ENCODE peak calls at places on chromosomes 11 and 22, in four cellular contexts. M is WTC11, S is HepG2, J is K562. Y is an unnamed sample.

GRCh38 chr22:22767876-22768602 is 119.6 kb upstream of the IGLL5 start:
- DNase-seq in M (peak), S (no peak), J (peak), Y (peak)

GRCh38 chr22:36731916-36732315 is 28.4 kb upstream of the CACNG2 start:
- DNase-seq in M (no peak), S (no peak), J (no peak), Y (no peak)

GRCh38 chr11:119764108-119764874 is 35.3 kb upstream of the NECTIN1 start:
- DNase-seq in M (no peak), S (no peak), J (no peak), Y (no peak)

GRCh38 chr22:38218661-38219331 is 17.0 kb downstream of the MAFF start:
- DNase-seq in M (peak), S (peak), J (no peak), Y (no peak)

GRCh38 chr11:116657842-116658825 is 114.7 kb downstream of the BUD13 start:
- DNase-seq in M (no peak), S (no peak), J (peak), Y (no peak)

GRCh38 chr11:118634435-118635236 is 27.2 kb downstream of the PHLDB1 start:
- DNase-seq in M (peak), S (peak), J (peak), Y (peak)

GRCh38 chr11:111939836-111940604 is 2.9 kb downstream of the DIXDC1 start:
- DNase-seq in M (no peak), S (no peak), J (no peak), Y (no peak)

GRCh38 chr11:96257036-96257435 is 86.0 kb downstream of the MAML2 start:
- DNase-seq in M (no peak), S (no peak), J (no peak), Y (no peak)

GRCh38 chr22:38355275-38355674 is 38.0 kb upstream of the CSNK1E start:
- DNase-seq in M (no peak), S (no peak), J (no peak), Y (no peak)

GRCh38 chr22:50500452-50500851 is 7.0 kb downstream of the LMF2 start:
- DNase-seq in M (no peak), S (no peak), J (no peak), Y (no peak)

GRCh38 chr11:75445315-75445953 is 12.4 kb upstream of the KLHL35 start:
- DNase-seq in M (peak), S (peak), J (peak), Y (peak)

GRCh38 chr11:2366271-2366670 is 10.8 kb upstream of the CD81 start:
- DNase-seq in M (no peak), S (no peak), J (no peak), Y (no peak)

GRCh38 chr22:36417281-36417686 is 29.5 kb upstream of the MYH9 start:
- DNase-seq in M (no peak), S (no peak), J (no peak), Y (no peak)

GRCh38 chr22:19870153-19871022 is 15.7 kb upstream of the GNB1L start:
- DNase-seq in M (no peak), S (peak), J (no peak), Y (no peak)

GRCh38 chr22:47049078-47049609 is 286.7 kb downstream of the TBC1D22A start:
- DNase-seq in M (no peak), S (no peak), J (no peak), Y (no peak)
- TF ChIP-seq ELF4 in M (no peak), S (no peak), J (no peak), Y (no peak)

DNA sequence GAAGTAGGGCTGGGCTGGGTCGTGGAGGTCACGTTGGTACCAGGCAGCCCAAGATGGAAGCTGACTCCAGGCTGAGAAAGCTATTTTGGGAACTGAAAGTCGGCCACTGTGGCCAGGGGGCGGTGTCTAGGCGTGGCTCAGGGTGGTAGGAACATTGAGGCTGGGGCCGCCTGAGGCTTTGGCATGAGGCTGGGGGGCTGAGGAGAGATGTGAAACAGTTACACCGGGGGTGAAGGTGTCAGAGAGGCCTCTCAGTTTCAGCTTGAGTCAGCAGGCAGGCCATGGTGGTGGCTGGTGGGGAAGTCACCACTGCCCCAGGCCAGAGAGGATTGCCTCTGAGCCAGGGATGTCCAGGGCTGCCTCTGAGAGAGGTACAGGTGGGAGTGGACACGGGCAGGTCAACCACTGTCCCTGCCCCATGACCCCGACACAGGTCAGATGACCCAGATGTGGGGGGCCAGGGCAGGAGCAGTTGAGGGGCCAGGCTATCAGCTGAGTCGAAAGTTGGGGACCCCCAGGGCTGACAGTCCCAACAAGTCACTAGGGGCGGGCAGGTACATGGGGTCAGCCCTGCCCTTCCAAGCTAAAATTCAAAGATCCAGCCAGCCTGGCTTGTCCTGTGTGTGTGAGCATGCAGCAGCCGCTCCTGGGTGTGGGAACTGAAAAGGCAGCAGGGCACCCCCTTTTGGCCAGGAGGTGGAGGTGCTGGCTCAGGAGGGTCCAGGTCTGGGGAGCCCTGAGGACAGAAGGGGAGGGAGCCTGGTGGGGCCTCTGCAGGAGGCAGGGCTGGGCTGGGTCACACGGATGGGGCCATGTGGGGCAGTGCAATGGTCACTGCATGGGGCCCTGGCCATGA is 7.2 kb downstream of the KCNK7 start:
- DNase-seq in M (peak), S (peak), J (peak), Y (peak)
- TF ChIP-seq ELF4 in M (no peak), S (no peak), J (no peak), Y (no peak)

GRCh38 chr22:32605576-32605975 is 131.0 kb downstream of the FBXO7 start:
- DNase-seq in M (no peak), S (no peak), J (no peak), Y (no peak)

GRCh38 chr22:32606181-32606580 is 131.6 kb downstream of the FBXO7 start:
- DNase-seq in M (no peak), S (no peak), J (no peak), Y (no peak)

GRCh38 chr22:32603651-32604540 is 129.3 kb downstream of the FBXO7 start:
- DNase-seq in M (no peak), S (no peak), J (no peak), Y (no peak)

GRCh38 chr22:32600184-32600583 is 125.6 kb downstream of the FBXO7 start:
- DNase-seq in M (no peak), S (no peak), J (no peak), Y (no peak)

DNA sequence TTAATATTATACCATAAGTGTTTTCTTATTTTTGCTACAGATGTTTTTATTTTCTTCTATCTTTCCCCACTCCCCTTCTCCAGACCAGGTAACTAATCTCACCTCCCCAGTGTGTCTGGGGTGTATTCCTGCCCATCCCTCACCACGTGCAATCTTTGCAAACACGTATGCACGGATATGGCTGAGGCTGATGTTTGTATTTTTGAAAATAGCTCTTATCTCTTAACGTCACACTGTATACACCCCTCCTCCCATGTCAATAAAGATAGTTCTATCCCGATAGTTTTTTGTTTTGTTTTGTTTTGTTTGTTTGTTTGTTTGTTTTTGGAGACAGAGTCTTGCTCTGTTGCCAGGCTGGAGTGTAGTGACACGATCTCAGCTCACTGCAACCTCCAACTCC is 127.5 kb downstream of the FBXO7 start:
- DNase-seq in M (no peak), S (no peak), J (no peak), Y (no peak)
- TF ChIP-seq ELF4 in M (no peak), S (no peak), J (no peak), Y (no peak)

GRCh38 chr22:44391026-44391425 is 78.3 kb upstream of the SHISAL1 start:
- DNase-seq in M (peak), S (no peak), J (no peak), Y (no peak)

GRCh38 chr22:44393066-44393465 is 80.3 kb upstream of the SHISAL1 start:
- DNase-seq in M (peak), S (no peak), J (no peak), Y (no peak)

GRCh38 chr22:44392446-44392921 is 79.7 kb upstream of the SHISAL1 start:
- DNase-seq in M (peak), S (no peak), J (no peak), Y (no peak)

GRCh38 chr22:44389926-44390925 is 77.5 kb upstream of the SHISAL1 start:
- DNase-seq in M (peak), S (no peak), J (no peak), Y (no peak)

DNA sequence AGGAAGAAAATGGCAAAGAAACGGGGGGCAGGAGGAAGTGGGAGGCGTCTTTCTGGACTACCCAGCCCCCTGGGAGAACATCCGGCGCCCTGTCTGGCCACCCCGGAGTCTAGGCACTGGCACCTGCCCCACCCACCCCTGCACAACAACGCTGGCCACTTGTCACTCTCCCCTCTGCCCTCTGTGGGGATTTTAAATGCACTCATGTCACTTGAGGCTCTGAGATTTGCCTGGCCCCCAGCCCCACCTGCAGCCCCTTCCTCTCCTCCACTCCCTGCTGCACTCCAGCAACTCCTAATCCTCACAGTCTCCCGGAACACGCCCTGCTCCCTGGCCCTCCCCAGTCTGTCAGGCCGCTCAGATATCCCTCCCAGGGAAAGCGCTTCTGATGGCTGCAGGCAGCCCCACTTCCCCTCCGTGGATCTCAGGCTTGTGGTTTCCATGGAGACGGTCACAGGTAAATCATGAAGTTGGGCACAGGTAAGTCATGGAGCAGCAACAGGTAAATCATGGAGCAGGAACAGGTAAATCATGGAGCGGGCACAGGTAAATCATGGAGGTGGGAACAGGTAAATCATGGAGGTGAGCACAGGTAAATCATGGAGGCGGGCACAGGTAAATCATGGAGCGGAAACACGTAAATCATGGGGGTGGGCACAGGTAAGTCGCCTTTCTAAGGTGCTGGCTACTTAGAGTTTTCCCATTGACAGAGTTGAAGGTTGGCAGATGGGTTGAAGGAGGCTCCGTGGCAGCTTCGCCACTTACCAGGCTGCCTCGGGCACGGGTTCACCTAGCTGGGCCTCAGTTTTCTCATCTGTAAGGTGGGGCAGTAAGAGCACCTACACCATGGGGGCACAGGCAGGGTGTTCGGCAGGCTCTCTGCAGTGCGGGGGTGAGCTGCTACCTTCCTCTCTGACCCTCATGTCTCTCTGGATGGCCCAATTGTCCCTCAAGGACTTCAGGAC is 79.0 kb upstream of the SHISAL1 start:
- DNase-seq in M (peak), S (no peak), J (no peak), Y (no peak)
- TF ChIP-seq ELF4 in M (no peak), S (no peak), J (no peak), Y (no peak)

DNA sequence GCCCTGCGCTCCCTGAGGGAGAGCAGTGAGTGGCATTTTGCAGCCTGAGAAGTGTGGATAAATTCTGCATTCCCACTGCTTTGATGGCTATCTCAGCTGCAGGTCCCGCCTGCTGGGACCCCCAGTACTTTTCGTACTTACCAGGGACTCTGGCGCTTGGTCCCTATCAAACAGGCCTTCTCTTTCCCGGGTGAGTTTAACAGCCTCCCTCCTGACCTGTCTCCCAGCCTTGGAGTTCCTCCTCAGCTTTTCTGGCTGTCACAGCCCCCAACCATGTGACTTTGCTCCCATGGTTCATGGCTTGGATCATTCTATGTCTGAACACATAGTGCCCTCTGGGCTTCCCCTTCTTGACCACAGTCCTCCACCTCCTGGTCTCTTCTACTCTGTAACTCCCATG is 56.9 kb downstream of the PARVA start:
- DNase-seq in M (no peak), S (no peak), J (no peak), Y (no peak)
- TF ChIP-seq ELF4 in M (no peak), S (no peak), J (no peak), Y (no peak)

GRCh38 chr22:29202231-29203192 is 3.2 kb upstream of the EMID1 start:
- DNase-seq in M (peak), S (peak), J (peak), Y (no peak)
- TF ChIP-seq ELF4 in M (no peak), S (no peak), J (no peak), Y (no peak)

DNA sequence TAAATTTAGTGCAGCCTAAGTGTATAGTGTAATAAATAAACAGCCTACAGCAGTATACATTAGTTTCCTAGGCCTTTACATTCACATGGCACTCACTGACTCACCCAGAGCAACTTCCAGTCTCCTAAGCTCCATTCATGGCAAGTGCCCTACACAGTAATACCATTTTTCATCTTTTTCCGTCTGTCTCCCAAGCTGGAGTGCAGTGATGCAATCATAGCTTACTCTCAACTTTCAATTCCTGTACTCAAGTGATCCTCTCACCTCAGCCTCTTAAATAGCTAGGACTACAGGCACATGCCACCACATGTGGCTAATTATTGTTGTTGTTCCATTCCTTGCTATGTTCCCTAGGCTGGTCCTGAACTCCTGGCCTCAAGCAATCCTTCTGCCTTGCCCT is 54.4 kb downstream of the FCHSD2 start:
- DNase-seq in M (no peak), S (no peak), J (no peak), Y (no peak)
- TF ChIP-seq ELF4 in M (no peak), S (no peak), J (no peak), Y (no peak)

GRCh38 chr11:20023082-20023426 is 137.2 kb downstream of the DBX1 start:
- DNase-seq in M (no peak), S (no peak), J (no peak), Y (no peak)

GRCh38 chr11:20021212-20021611 is 139.1 kb downstream of the DBX1 start:
- DNase-seq in M (no peak), S (peak), J (no peak), Y (no peak)

GRCh38 chr11:20021771-20022362 is 138.4 kb downstream of the DBX1 start:
- DNase-seq in M (peak), S (peak), J (no peak), Y (no peak)

GRCh38 chr11:20020716-20021115 is 139.6 kb downstream of the DBX1 start:
- DNase-seq in M (no peak), S (no peak), J (no peak), Y (no peak)

GRCh38 chr11:20022363-20023081 is 137.8 kb downstream of the DBX1 start:
- DNase-seq in M (peak), S (peak), J (no peak), Y (peak)
- TF ChIP-seq ELF4 in M (no peak), S (no peak), J (no peak), Y (no peak)